ENCODE peak calls at places on chromosome 13, in eight cellular contexts. F is tibial artery, O is left ventricle myocardium inferior, C is cardiac muscle cell, D is PC-3, X is neural progenitor cell, S is stomach, Q is mesendoderm. G is an unnamed sample.

GRCh38 chr13:27643334-27644158 is 21.9 kb downstream of the POLR1D start:
- DNase-seq in F (no peak), O (no peak), D (no peak), X (no peak), Q (no peak), S (no peak), C (no peak), G (no peak)

GRCh38 chr13:30486230-30487074 is 20.7 kb upstream of the HMGB1 start:
- DNase-seq in D (peak; percentile 73), O (no peak), Q (peak; percentile 85), S (peak; percentile 80), X (no peak), C (peak; percentile 16), F (no peak), G (peak; percentile 96)

GRCh38 chr13:87274209-87274819 is 396.9 kb upstream of the SLITRK5 start:
- DNase-seq in C (peak; percentile 51), F (no peak), O (no peak), D (peak; percentile 69), S (no peak), Q (peak; percentile 77), X (peak; percentile 78), G (peak; percentile 7)

GRCh38 chr13:24264976-24265375 is 44.4 kb upstream of the C1QTNF9 start:
- DNase-seq in F (no peak), Q (no peak), O (no peak), S (no peak), C (no peak), X (no peak), D (no peak), G (no peak)

GRCh38 chr13:112779856-112780604 is 90.2 kb downstream of the ATP11A start:
- DNase-seq in D (no peak), X (no peak), O (no peak), Q (peak; percentile 34), S (peak; percentile 16), F (peak; percentile 45), C (no peak), G (no peak)

GRCh38 chr13:37747071-37747612 is 122.4 kb downstream of the TRPC4 start:
- DNase-seq in X (no peak), O (no peak), F (no peak), C (peak; percentile 85), D (peak; percentile 86), Q (no peak), S (no peak), G (peak; percentile 2)

GRCh38 chr13:71712988-71713653 is 153.9 kb downstream of the DACH1 start:
- DNase-seq in C (peak; percentile 30), X (peak; percentile 17), Q (peak; percentile 75), S (no peak), O (no peak), D (no peak), F (no peak), G (peak; percentile 26)

GRCh38 chr13:102838273-102838672 is 7.6 kb upstream of the ERCC5 start:
- DNase-seq in Q (no peak), F (no peak), C (no peak), D (no peak), X (no peak), O (no peak), S (no peak), G (no peak)

GRCh38 chr13:49781791-49782190 is 10.7 kb downstream of the KPNA3 start:
- DNase-seq in D (no peak), C (no peak), S (no peak), X (no peak), Q (no peak), O (no peak), F (no peak), G (no peak)

GRCh38 chr13:102799544-102800144 is 725 bp downstream of the BIVM start:
- DNase-seq in X (peak; percentile 46), O (no peak), F (peak; percentile 72), S (peak; percentile 29), C (no peak), D (no peak), Q (peak; percentile 25), G (no peak)

GRCh38 chr13:112711528-112712265 is 21.9 kb downstream of the ATP11A start:
- DNase-seq in O (peak; percentile 77), X (peak; percentile 95), C (peak; percentile 99), S (peak; percentile 74), D (peak; percentile 77), Q (peak; percentile 100), F (peak; percentile 91), G (peak; percentile 97)

GRCh38 chr13:25174304-25174703 is 2.2 kb upstream of the AMER2 start:
- DNase-seq in Q (no peak), F (no peak), O (no peak), S (no peak), X (no peak), C (no peak), D (no peak), G (no peak)

GRCh38 chr13:106213028-106213427 is 322.4 kb downstream of the EFNB2 start:
- DNase-seq in F (no peak), O (no peak), X (peak; percentile 75), D (no peak), Q (no peak), C (no peak), S (no peak), G (no peak)

GRCh38 chr13:77544765-77545316 is 9.3 kb downstream of the SCEL start:
- DNase-seq in F (no peak), S (no peak), Q (no peak), D (no peak), O (no peak), C (no peak), X (no peak), G (no peak)

GRCh38 chr13:29315847-29316246 is 279.6 kb downstream of the SLC7A1 start:
- DNase-seq in X (no peak), S (no peak), O (no peak), D (no peak), C (no peak), Q (no peak), F (no peak), G (no peak)

DNA sequence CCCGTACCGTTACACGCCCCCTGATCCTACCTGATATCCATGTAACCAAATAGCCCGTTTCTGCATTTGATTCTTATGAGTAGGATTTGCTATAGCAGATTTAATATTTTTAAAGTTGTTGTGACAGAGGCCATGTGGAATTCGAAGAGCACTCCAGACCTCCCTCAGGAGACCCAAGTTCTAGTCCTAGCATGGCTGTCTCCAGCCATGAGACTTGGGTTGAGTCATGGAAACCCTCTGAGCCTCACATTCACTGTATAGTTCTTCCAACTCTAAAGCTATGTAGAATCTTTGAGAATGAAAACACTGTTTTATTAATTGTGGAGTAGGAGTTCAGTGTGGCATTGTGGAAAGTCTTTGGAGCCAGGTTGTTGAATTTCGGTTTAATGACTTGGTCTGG is 8.0 kb upstream of the GPR183 start:
- DNase-seq in X (no peak), S (no peak), C (no peak), O (no peak), D (no peak), F (no peak), Q (no peak), G (no peak)
- H3K4me1 ChIP-seq in X (peaks cover 5% of the 10 kb centered on the region), S (no peaks in the 10 kb centered on the region), C (peaks cover 20% of the 10 kb centered on the region), O (peaks cover 32% of the 10 kb centered on the region), D (peaks cover 11% of the 10 kb centered on the region), F (no peaks in the 10 kb centered on the region), Q (no peaks in the 10 kb centered on the region), G (no peaks in the 10 kb centered on the region)

DNA sequence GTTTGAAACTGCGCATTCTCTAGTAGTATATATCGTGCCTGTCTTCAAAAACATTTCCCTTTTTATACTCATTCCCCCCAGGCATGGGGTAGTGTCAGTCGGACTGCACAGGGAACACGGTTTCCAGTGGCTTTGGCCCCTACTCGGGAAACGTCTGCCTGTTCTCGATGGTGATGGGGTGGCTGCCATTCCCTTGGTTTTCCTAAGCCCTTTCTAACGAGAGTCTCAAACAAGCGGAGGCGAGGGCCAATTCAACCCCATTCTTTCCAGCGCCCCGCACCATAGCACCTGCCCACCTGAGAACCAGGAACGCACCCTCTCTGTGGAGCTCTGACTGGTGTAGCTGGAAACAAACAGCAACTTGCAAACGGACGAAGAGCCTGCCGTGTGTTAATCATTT is 127.6 kb downstream of the STK24 start:
- DNase-seq in Q (no peak), C (no peak), S (no peak), X (no peak), O (no peak), F (no peak), D (no peak), G (no peak)
- H3K4me1 ChIP-seq in Q (peaks cover 5% of the 10 kb centered on the region), C (peaks cover 10% of the 10 kb centered on the region), S (peaks cover 6% of the 10 kb centered on the region), X (peaks cover 20% of the 10 kb centered on the region), O (peaks cover 76% of the 10 kb centered on the region), F (no peaks in the 10 kb centered on the region), D (peaks cover 5% of the 10 kb centered on the region), G (peaks cover 4% of the 10 kb centered on the region)

DNA sequence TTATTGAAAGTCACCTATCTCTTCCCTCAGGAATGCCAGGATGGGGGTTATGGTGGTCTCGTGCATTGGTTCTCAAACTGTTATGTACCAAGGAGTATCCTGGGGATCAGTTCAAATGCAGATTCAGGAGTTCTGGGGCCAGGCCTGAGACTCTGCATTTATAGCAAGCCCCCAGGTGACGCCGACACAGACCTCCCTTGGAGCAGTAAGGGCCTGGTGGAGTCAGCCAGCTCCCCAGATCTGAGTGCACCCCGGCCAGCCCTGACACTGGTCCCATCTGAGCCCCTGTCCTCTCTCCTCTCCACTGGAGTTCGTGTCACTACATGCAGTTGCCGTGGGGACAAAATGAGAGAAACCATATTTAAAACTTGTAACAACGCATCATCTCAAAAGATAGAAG is 112.9 kb downstream of the COL4A2 start:
- DNase-seq in C (no peak), S (no peak), D (no peak), O (no peak), X (no peak), Q (no peak), F (no peak), G (no peak)
- H3K4me1 ChIP-seq in C (peaks cover 30% of the 10 kb centered on the region), S (peaks cover 6% of the 10 kb centered on the region), D (no peaks in the 10 kb centered on the region), O (peaks cover 83% of the 10 kb centered on the region), X (peaks cover 5% of the 10 kb centered on the region), Q (peaks cover 4% of the 10 kb centered on the region), F (no peaks in the 10 kb centered on the region), G (peaks cover 22% of the 10 kb centered on the region)

GRCh38 chr13:79402679-79403078 is 3.4 kb downstream of the RBM26 start:
- DNase-seq in F (no peak), O (no peak), X (no peak), S (no peak), Q (no peak), D (no peak), C (no peak), G (no peak)
- H3K4me1 ChIP-seq in F (no peaks in the 10 kb centered on the region), O (peaks cover 95% of the 10 kb centered on the region), X (peaks cover 53% of the 10 kb centered on the region), S (peaks cover 46% of the 10 kb centered on the region), Q (peaks cover 14% of the 10 kb centered on the region), D (peaks cover 28% of the 10 kb centered on the region), C (peaks cover 31% of the 10 kb centered on the region), G (peaks cover 4% of the 10 kb centered on the region)

GRCh38 chr13:46388308-46388707 is 1.3 kb upstream of the RUBCNL start:
- DNase-seq in C (no peak), D (no peak), X (no peak), F (no peak), Q (no peak), O (no peak), S (no peak), G (no peak)
- H3K4me1 ChIP-seq in C (no peaks in the 10 kb centered on the region), D (no peaks in the 10 kb centered on the region), X (no peaks in the 10 kb centered on the region), F (no peaks in the 10 kb centered on the region), Q (peaks cover 8% of the 10 kb centered on the region), O (peaks cover 13% of the 10 kb centered on the region), S (peaks cover 10% of the 10 kb centered on the region), G (peaks cover 22% of the 10 kb centered on the region)

DNA sequence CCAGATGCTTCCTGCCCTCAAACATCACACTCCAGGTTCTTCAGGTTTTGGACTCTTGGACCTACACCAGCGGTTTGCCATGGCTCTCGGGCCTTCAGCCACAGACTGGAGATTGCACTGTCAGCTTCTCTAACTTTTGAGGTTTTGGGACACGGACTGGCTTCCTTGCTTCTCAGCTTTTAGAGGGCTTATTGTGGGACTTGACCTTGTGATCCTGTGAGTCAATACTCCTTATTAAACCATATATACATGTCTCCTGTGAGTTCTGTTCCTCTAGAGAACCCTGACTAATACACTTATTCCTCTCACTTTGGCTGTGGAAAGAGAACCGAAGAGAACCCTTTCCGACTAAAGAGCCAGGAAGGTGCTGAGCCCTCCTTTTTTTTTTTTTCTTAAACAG is 53.6 kb downstream of the LMO7 start:
- DNase-seq in D (no peak), Q (no peak), O (no peak), S (no peak), X (no peak), C (no peak), F (no peak), G (no peak)
- H3K4me1 ChIP-seq in D (peaks cover 46% of the 10 kb centered on the region), Q (peaks cover 9% of the 10 kb centered on the region), O (no peaks in the 10 kb centered on the region), S (peaks cover 6% of the 10 kb centered on the region), X (no peaks in the 10 kb centered on the region), C (no peaks in the 10 kb centered on the region), F (no peaks in the 10 kb centered on the region), G (peaks cover 6% of the 10 kb centered on the region)